ENCODE peak calls at places on chromosomes 13 and 19, in five cellular contexts. F is ascending aorta, Z is nephron progenitor cell, U is lung, G is A549. D is an unnamed sample.

GRCh38 chr19:10654610-10655456 is 687 bp downstream of the ILF3 start:
- DNase-seq in F (no peak), Z (peak), U (peak), G (peak), D (peak)

GRCh38 chr19:2385053-2385721 is 25.1 kb downstream of the TMPRSS9 start:
- DNase-seq in F (no peak), Z (peak), U (no peak), G (peak), D (peak)

GRCh38 chr19:11197291-11198174 is at the start of gene KANK2:
- DNase-seq in F (peak), Z (peak), U (peak), G (peak), D (peak)

GRCh38 chr13:20505405-20506366 is 20.0 kb downstream of the CRYL1 start:
- DNase-seq in F (no peak), Z (no peak), U (no peak), G (no peak), D (no peak)

GRCh38 chr13:110396913-110397379 is 89.9 kb downstream of the COL4A2 start:
- DNase-seq in F (peak), Z (no peak), U (peak), G (no peak), D (no peak)

GRCh38 chr19:20371911-20372310 is 193.7 kb downstream of the ZNF737 start:
- DNase-seq in F (no peak), Z (no peak), U (no peak), G (no peak), D (no peak)

GRCh38 chr13:101522607-101523006 is 70.1 kb downstream of the ITGBL1 start:
- DNase-seq in F (no peak), Z (no peak), U (no peak), G (no peak), D (no peak)

GRCh38 chr19:48964205-48965032 is 690 bp upstream of the FTL start:
- DNase-seq in F (no peak), Z (no peak), U (no peak), G (peak), D (no peak)

GRCh38 chr19:35789195-35789977 is 14.0 kb downstream of the ARHGAP33 start:
- DNase-seq in F (no peak), Z (no peak), U (no peak), G (no peak), D (no peak)

GRCh38 chr19:35959040-35959967 is 23.1 kb downstream of the LRFN3 start:
- DNase-seq in F (no peak), Z (peak), U (no peak), G (no peak), D (peak)

GRCh38 chr19:45110811-45111210 is 17.8 kb downstream of the PPP1R37 start:
- DNase-seq in F (no peak), Z (no peak), U (no peak), G (no peak), D (no peak)

GRCh38 chr19:45730389-45731288 is at the start of gene FBXO46:
- DNase-seq in F (peak), Z (peak), U (peak), G (peak), D (peak)

GRCh38 chr13:110676057-110676510 is 29.8 kb downstream of the CARS2 start:
- DNase-seq in F (no peak), Z (no peak), U (no peak), G (no peak), D (peak)

GRCh38 chr13:71727036-71727435 is 140.0 kb downstream of the DACH1 start:
- DNase-seq in F (no peak), Z (no peak), U (no peak), G (no peak), D (no peak)

GRCh38 chr19:29665826-29666633 is 769 bp downstream of the PLEKHF1 start:
- DNase-seq in F (peak), Z (peak), U (no peak), G (no peak), D (peak)

GRCh38 chr13:91482427-91482826 is 84.0 kb downstream of the GPC5 start:
- DNase-seq in F (no peak), Z (peak), U (no peak), G (no peak), D (no peak)

GRCh38 chr19:40177286-40178070 is 13.7 kb upstream of the MAP3K10 start:
- DNase-seq in F (no peak), Z (no peak), U (no peak), G (no peak), D (no peak)

GRCh38 chr19:18385675-18386542 is at the start of gene GDF15:
- DNase-seq in F (no peak), Z (peak), U (peak), G (peak), D (peak)

GRCh38 chr13:40787062-40787461 is 2.3 kb upstream of the SLC25A15 start:
- DNase-seq in F (no peak), Z (no peak), U (no peak), G (no peak), D (no peak)

GRCh38 chr13:40786568-40786996 is 2.8 kb upstream of the SLC25A15 start:
- DNase-seq in F (no peak), Z (no peak), U (no peak), G (no peak), D (no peak)

GRCh38 chr13:40790232-40790631 is 821 bp downstream of the SLC25A15 start:
- DNase-seq in F (no peak), Z (no peak), U (no peak), G (peak), D (no peak)

GRCh38 chr13:40792284-40793051 is 3.1 kb downstream of the SLC25A15 start:
- DNase-seq in F (no peak), Z (no peak), U (no peak), G (no peak), D (no peak)

DNA sequence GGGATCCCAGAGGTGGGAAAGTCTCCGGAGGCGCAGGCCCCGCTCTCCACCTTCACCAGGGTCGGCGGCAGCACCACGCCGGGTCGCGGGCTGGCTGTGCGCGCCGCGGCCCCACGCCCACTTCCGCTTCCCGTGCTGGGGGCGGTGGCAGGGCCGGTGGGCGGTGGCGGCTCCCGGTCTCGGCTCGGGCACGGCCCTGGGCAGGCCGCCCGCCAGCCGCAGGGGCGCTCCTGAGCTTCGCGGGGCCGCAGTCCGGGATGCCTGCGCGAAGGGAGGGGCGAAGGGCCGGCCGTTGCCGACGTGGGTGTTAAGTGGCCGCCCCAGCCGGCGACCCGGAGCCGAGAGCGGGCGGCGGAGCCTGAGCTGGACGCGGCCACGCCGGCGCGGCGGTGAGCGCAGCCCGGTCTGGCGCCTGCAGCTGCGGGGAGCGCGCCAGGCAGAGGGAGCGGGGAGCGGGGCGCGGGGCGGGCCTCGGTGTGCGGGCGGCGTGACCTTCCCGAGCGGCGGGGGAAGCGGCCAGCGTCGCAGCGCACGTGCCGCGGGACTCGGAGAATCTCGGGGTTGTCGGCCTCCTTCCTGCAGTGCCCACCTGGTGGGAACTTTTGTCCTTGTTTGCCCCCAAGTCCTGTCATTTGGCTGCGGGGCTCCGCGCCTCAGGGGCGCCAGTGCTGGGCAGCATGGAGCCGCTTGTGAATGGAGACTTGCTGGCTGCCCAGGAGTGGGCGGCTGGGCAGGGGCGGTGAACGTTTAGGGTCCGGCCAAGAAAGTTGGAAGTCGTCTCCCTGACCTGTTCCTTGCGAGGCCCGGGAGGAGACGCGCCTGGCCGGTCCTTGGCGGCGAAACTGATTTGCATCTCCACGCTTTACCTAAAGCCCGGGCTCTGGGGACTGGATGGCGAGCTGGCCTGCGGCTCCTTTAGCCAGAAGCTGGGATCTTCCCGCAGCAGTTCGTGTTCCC is at the start of gene SLC25A15:
- DNase-seq in F (no peak), Z (peak), U (peak), G (peak), D (peak)
- TF ChIP-seq CTCF in F (no peak), Z (no peak), U (no peak), G (peak), D (peak)

GRCh38 chr19:4586245-4586644 is 26.8 kb upstream of the SEMA6B start:
- DNase-seq in F (no peak), Z (no peak), U (no peak), G (no peak), D (no peak)

GRCh38 chr19:4585556-4585955 is 26.1 kb upstream of the SEMA6B start:
- DNase-seq in F (no peak), Z (no peak), U (no peak), G (no peak), D (no peak)

GRCh38 chr19:4589579-4590410 is 30.3 kb upstream of the SEMA6B start:
- DNase-seq in F (no peak), Z (peak), U (no peak), G (no peak), D (peak)

GRCh38 chr19:4586691-4587090 is 27.2 kb upstream of the SEMA6B start:
- DNase-seq in F (no peak), Z (no peak), U (no peak), G (no peak), D (no peak)

GRCh38 chr19:4587527-4587926 is 28.0 kb upstream of the SEMA6B start:
- DNase-seq in F (no peak), Z (no peak), U (no peak), G (no peak), D (no peak)
- TF ChIP-seq CTCF in F (no peak), Z (no peak), U (no peak), G (no peak), D (no peak)

DNA sequence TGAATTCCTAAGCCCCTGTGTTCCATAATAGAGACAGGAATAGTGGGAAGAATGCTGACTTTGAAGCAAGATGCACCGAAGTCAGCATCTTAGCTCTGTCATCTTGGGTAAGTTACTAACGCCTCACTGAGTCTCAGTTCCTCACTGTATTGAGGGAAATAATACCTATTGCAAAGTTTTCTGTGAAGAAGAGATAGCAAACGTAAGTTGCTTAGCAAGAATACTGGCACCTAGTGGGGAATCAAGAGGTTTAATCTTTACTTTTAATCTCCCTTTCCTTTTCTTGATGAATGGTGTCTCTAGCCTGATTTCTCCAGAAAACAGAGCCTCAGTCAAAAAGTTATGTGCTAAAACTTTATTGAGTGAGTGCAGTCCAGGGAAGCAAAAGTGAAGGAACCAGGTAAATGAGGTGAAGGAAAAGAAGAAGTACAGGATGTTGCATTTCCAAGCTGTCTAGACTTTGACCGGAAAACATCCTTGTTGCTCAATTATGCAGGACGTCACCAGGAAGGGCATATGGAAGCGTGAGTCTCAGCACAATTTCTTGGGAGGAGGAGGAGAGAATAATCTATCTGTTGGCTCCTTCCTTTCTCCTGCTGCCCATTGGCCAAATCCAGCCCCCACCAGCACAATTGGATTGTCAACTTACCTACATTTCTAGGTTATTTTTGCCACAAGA is 210.0 kb downstream of the B3GLCT start:
- DNase-seq in F (no peak), Z (no peak), U (no peak), G (no peak), D (no peak)
- TF ChIP-seq CTCF in F (no peak), Z (no peak), U (no peak), G (no peak), D (no peak)

DNA sequence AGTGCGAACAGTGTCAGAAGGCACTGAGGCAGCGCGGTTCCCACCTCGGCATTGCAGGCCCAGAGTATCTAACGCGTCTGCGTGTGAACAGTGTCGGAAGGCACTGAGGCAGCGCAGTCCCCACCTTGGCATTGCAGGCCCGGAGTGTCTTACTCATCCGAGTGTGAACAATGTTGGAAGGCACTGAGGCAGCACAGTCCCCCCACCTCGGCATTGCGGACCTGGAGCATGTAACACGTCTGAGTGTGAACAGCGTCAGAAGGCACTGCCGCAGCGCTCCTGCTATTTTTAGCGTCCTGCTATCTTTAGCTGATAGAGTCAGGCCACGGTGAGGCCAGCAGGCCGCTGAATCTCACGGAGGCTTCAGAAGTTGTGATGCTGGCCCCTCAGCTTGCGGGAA is 39.6 kb downstream of the ATP11A start:
- DNase-seq in F (no peak), Z (no peak), U (no peak), G (no peak), D (no peak)
- TF ChIP-seq CTCF in F (no peak), Z (no peak), U (no peak), G (no peak), D (no peak)

DNA sequence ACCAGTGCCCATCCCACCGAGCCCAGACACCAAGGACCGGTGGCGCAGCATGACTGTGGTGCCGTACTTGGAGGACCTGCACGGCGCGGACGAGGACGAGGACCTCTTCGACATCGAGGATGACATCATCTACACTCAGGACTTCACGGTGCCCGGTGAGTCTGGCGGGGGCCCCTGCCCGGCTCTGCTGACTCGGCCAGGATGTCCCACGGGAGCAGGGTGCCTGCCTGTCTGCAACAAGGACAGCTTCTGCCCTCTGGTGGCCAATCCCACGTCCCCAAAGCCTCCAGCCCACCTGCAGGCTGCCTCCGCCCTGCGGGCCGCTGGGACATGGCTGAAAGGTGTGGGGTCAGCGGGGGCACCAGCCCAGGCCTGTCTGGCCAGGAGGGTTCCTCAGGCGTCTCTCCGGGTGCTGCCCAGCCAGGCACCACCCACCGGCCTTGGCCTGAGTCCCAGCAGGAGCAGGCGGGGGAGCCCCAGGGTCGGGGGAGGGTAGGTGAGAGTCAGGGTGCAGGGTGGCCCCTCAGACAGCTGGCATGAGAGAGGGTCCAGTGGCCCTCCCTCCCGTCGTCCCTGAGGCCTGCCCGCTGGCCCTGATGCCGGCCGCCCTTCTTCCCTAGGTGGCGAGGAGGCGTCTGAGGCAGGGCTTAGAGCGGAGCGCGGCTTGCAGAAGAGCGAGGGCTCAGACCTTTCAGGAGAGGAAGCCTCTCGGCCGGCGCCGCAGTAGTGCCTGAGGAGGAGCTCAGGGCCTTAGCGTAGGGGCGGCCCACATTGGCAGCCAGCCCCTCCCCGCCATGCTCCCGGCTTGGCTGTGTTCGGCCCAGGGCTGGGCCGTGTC is 14.6 kb downstream of the CBARP start:
- DNase-seq in F (no peak), Z (peak), U (no peak), G (no peak), D (peak)
- TF ChIP-seq CTCF in F (peak), Z (peak), U (no peak), G (peak), D (peak)

GRCh38 chr19:14113762-14114414 is 3.7 kb downstream of the PRKACA start:
- DNase-seq in F (no peak), Z (no peak), U (peak), G (no peak), D (no peak)
- TF ChIP-seq CTCF in F (no peak), Z (peak), U (no peak), G (no peak), D (peak)

GRCh38 chr19:52592301-52592700 is 22.2 kb downstream of the ZNF701 start:
- DNase-seq in F (no peak), Z (no peak), U (no peak), G (no peak), D (no peak)
- TF ChIP-seq CTCF in F (no peak), Z (no peak), U (no peak), G (no peak), D (no peak)

GRCh38 chr13:78586706-78587105 is 16.6 kb downstream of the POU4F1 start:
- DNase-seq in F (no peak), Z (no peak), U (no peak), G (no peak), D (no peak)
- TF ChIP-seq CTCF in F (no peak), Z (peak), U (no peak), G (no peak), D (no peak)

GRCh38 chr13:98147521-98147920 is 4.6 kb downstream of the FARP1 start:
- DNase-seq in F (no peak), Z (no peak), U (no peak), G (no peak), D (no peak)
- TF ChIP-seq CTCF in F (no peak), Z (peak), U (no peak), G (no peak), D (no peak)